ENCODE peak calls at places on chromosomes 6 and 20, in four cellular contexts. D, K, J and B are unnamed samples.

GRCh38 chr6:137387365-137387764 is 106.8 kb downstream of the OLIG3 start:
- DNase-seq in D (peak), K (no peak), J (no peak), B (no peak)

GRCh38 chr6:166877906-166878305 is 78.4 kb downstream of the RNASET2 start:
- DNase-seq in D (no peak), K (no peak), J (no peak), B (no peak)

GRCh38 chr20:8454137-8454712 is 322.2 kb downstream of the PLCB1 start:
- DNase-seq in D (peak), K (no peak), J (no peak), B (no peak)

GRCh38 chr20:32992015-32992641 is 12.1 kb downstream of the SUN5 start:
- DNase-seq in D (no peak), K (no peak), J (no peak), B (no peak)

GRCh38 chr6:15770347-15771143 is 107.7 kb upstream of the DTNBP1 start:
- DNase-seq in D (no peak), K (no peak), J (no peak), B (no peak)

GRCh38 chr6:155325700-155326516 is 11.6 kb upstream of the TFB1M start:
- DNase-seq in D (no peak), K (no peak), J (no peak), B (no peak)

GRCh38 chr6:15674690-15675386 is 12.0 kb upstream of the DTNBP1 start:
- DNase-seq in D (no peak), K (no peak), J (no peak), B (no peak)

GRCh38 chr6:85078071-85078470 is 313.7 kb upstream of the TBX18 start:
- DNase-seq in D (no peak), K (no peak), J (no peak), B (no peak)

GRCh38 chr6:168095741-168096250 is 16.8 kb upstream of the FRMD1 start:
- DNase-seq in D (no peak), K (no peak), J (no peak), B (peak)

GRCh38 chr6:123925360-123925759 is 121.7 kb downstream of the NKAIN2 start:
- DNase-seq in D (no peak), K (no peak), J (no peak), B (no peak)